ENCODE peak calls at places on chromosome 12, in nine cellular contexts. F is Daoy; S is Panc1; A is G401; N is tibial artery; C is PC-9; G is lower lobe of right lung; M is stimulated activated CD8-positive, alpha-beta memory T cell treated with anti-CD3 and anti-CD28 coated beads, Interleukin-7, amount 100 ng/mL, for 1 hour; X is NCI-H1092 treated with DMSO at 0.1 percent for 48 hours. Q is an unnamed sample.

GRCh38 chr12:85029456-85029855 is 6.6 kb downstream of the TSPAN19 start:
- DNase-seq in F (no peak), S (no peak), G (no peak), M (no peak), X (peak), A (peak), N (no peak), C (no peak), Q (no peak)

GRCh38 chr12:124675881-124676688 is 108.7 kb upstream of the NCOR2 start:
- DNase-seq in A (no peak), N (peak), X (no peak), S (no peak), F (peak), M (no peak), C (no peak), G (no peak), Q (no peak)

GRCh38 chr12:3777206-3777809 is 24.4 kb upstream of the CRACR2A start:
- DNase-seq in N (no peak), X (peak), A (peak), S (peak), F (peak), M (no peak), C (no peak), G (no peak), Q (no peak)

GRCh38 chr12:126936181-126936851 is 1330.7 kb upstream of the TMEM132C start:
- DNase-seq in M (no peak), C (peak), N (no peak), A (peak), X (no peak), G (no peak), F (peak), S (no peak), Q (no peak)

GRCh38 chr12:53969588-53970259 is 3.2 kb upstream of the HOXC11 start:
- DNase-seq in M (no peak), F (no peak), S (no peak), N (peak), G (no peak), C (no peak), X (no peak), A (no peak), Q (no peak)

GRCh38 chr12:64171715-64172114 is 50.4 kb downstream of the KICS2 start:
- DNase-seq in G (no peak), N (no peak), A (no peak), F (peak), C (peak), S (no peak), M (no peak), X (no peak), Q (no peak)

GRCh38 chr12:45336762-45337596 is 121.1 kb downstream of the ANO6 start:
- DNase-seq in M (no peak), F (peak), C (no peak), S (no peak), G (no peak), N (no peak), X (no peak), A (no peak), Q (no peak)

GRCh38 chr12:81078469-81079196 is 754 bp downstream of the ACSS3 start:
- DNase-seq in F (peak), M (no peak), G (no peak), X (no peak), C (no peak), N (peak), A (no peak), S (no peak), Q (no peak)

GRCh38 chr12:57885207-57885606 is 38.7 kb upstream of the CTDSP2 start:
- DNase-seq in F (no peak), C (no peak), X (no peak), G (no peak), N (no peak), M (no peak), A (no peak), S (no peak), Q (no peak)

GRCh38 chr12:76866146-76866545 is 12.7 kb downstream of the CSRP2 start:
- DNase-seq in N (no peak), C (no peak), G (no peak), M (no peak), X (no peak), A (no peak), S (no peak), F (no peak), Q (no peak)

GRCh38 chr12:122891661-122892525 is 4.0 kb downstream of the VPS37B start:
- DNase-seq in C (peak), F (peak), S (no peak), N (no peak), G (no peak), M (no peak), X (no peak), A (no peak), Q (no peak)

GRCh38 chr12:75587340-75588106 is 76.1 kb upstream of the KRR1 start:
- DNase-seq in F (no peak), A (no peak), S (no peak), X (no peak), N (no peak), G (no peak), C (no peak), M (no peak), Q (no peak)

GRCh38 chr12:7123806-7124519 is 4.7 kb downstream of the RBP5 start:
- DNase-seq in C (no peak), S (no peak), G (no peak), A (no peak), F (no peak), N (peak), M (no peak), X (no peak), Q (no peak)

Q was measured in sciatic nerve.